ENCODE peak calls at places on chromosomes 2 and 18, in ten cellular contexts. I is PC-3; V is IMR-90; U is sigmoid colon; L is astrocyte; C is body of pancreas; J is CD8-positive, alpha-beta T cell; X is mesenchymal stem cell; O is NT2/D1; A is K562. S is an unnamed sample.

GRCh38 chr2:183037281-183037659 is 987 bp downstream of the NCKAP1 start:
- DNase-seq in I (peak; percentile 72), V (peak; percentile 47), U (no peak), L (peak; percentile 32), C (no peak), J (no peak), X (peak; percentile 57), O (no peak), A (no peak), S (peak; percentile 69)

GRCh38 chr2:205700331-205701132 is 18.2 kb downstream of the NRP2 start:
- DNase-seq in I (peak; percentile 62), V (peak; percentile 90), U (no peak), L (peak; percentile 96), C (peak; percentile 54), J (no peak), X (peak; percentile 96), O (no peak), A (no peak), S (peak; percentile 90)

GRCh38 chr2:148874868-148875341 is at the start of gene KIF5C:
- DNase-seq in I (peak; percentile 82), V (peak; percentile 63), U (peak; percentile 90), L (peak; percentile 58), C (peak; percentile 81), J (peak; percentile 94), X (peak; percentile 46), O (peak; percentile 93), A (peak; percentile 95), S (peak; percentile 85)

GRCh38 chr2:127678991-127679390 is 3.7 kb upstream of the LIMS2 start:
- DNase-seq in I (no peak), V (no peak), U (no peak), L (no peak), C (no peak), J (no peak), X (no peak), O (no peak), A (no peak), S (no peak)

GRCh38 chr2:19282305-19282704 is 76.1 kb downstream of the OSR1 start:
- DNase-seq in I (no peak), V (no peak), U (no peak), L (no peak), C (no peak), J (no peak), X (no peak), O (no peak), A (no peak), S (no peak)

GRCh38 chr2:119821266-119821665 is 61.5 kb downstream of the PTPN4 start:
- DNase-seq in I (no peak), V (no peak), U (no peak), L (no peak), C (no peak), J (no peak), X (peak; percentile 17), O (no peak), A (no peak), S (no peak)

GRCh38 chr2:219441451-219442205 is 7.0 kb downstream of the SPEG start:
- DNase-seq in I (peak; percentile 55), V (peak; percentile 54), U (peak; percentile 89), L (peak; percentile 53), C (peak; percentile 45), J (peak; percentile 76), X (peak; percentile 58), O (no peak), A (peak; percentile 94), S (peak; percentile 83)

GRCh38 chr18:11149441-11150270 is at the start of gene PIEZO2:
- DNase-seq in I (no peak), V (peak; percentile 65), U (peak; percentile 84), L (peak; percentile 20), C (peak; percentile 31), J (no peak), X (peak; percentile 86), O (peak; percentile 43), A (peak; percentile 23), S (peak; percentile 93)

GRCh38 chr2:157087373-157088005 is 170.0 kb upstream of the GALNT5 start:
- DNase-seq in I (no peak), V (peak; percentile 68), U (no peak), L (peak; percentile 36), C (no peak), J (no peak), X (no peak), O (no peak), A (no peak), S (peak; percentile 56)

GRCh38 chr2:42788-43187 is 3.5 kb downstream of the FAM110C start:
- DNase-seq in I (peak; percentile 17), V (no peak), U (no peak), L (no peak), C (peak; percentile 39), J (no peak), X (no peak), O (no peak), A (no peak), S (no peak)

GRCh38 chr18:3350566-3351527 is 88.9 kb downstream of the MYL12B start:
- DNase-seq in I (peak; percentile 76), V (peak; percentile 23), U (no peak), L (peak; percentile 62), C (no peak), J (no peak), X (no peak), O (no peak), A (no peak), S (no peak)

GRCh38 chr2:91839904-91840868 is 3031.0 kb upstream of the TEKT4 start:
- DNase-seq in I (no peak), V (no peak), U (no peak), L (no peak), C (no peak), J (no peak), X (no peak), O (no peak), A (no peak), S (no peak)

GRCh38 chr2:224069172-224069571 is 30.1 kb upstream of the SERPINE2 start:
- DNase-seq in I (no peak), V (no peak), U (no peak), L (peak; percentile 33), C (peak; percentile 11), J (no peak), X (no peak), O (no peak), A (no peak), S (no peak)

GRCh38 chr2:41906325-41906700 is 141.5 kb upstream of the PKDCC start:
- DNase-seq in I (no peak), V (peak; percentile 88), U (no peak), L (no peak), C (no peak), J (no peak), X (peak; percentile 75), O (no peak), A (no peak), S (peak; percentile 68)

GRCh38 chr2:138572318-138572717 is 70.7 kb downstream of the SPOPL start:
- DNase-seq in I (no peak), V (no peak), U (no peak), L (no peak), C (no peak), J (no peak), X (no peak), O (no peak), A (no peak), S (peak; percentile 7)

DNA sequence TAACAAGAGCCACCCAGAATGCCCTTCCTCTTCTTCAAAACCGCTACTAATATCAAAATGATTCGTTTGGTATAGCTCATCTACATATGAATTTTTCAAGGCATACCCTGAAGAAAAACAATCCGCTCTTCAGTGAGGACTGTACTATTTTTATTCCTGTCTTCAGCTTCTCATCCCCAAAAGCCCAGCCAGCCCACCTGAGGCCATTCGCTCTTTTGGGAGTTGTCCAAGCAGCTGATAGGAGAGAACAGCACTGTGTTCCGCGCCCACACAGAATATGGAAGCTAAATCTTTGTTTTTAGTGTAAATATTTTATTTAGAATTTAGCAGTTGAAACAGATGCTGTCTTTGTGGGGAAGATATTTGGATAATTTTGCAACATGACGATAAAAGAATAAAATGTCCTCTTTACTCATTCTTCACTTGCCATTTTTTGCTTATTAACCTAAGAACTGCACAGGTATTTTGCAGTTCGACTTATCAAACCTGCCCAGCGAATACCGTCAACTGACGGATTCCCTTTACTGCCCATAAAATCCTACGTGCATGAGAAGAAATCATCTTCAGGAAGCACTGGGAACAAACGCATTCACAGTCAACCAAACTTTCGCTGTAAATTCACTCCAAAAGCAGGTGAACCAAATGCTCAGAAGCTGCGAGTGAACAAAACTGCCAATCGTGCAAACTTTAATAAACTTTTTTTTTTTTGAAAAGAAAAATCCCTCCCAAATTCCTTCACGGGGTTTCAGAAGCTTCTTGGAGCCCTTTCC is 3.4 kb downstream of the ZNF521 start:
- DNase-seq in I (no peak), V (no peak), U (no peak), L (no peak), C (no peak), J (no peak), X (no peak), O (no peak), A (no peak), S (no peak)
- H3K4me3 ChIP-seq in I (no peak overlapping the region), V (peak overlapping the region; percentile 97), U (peak overlapping the region; percentile 77), L (peak overlapping the region; percentile 88), C (no peak overlapping the region), J (no peak overlapping the region), X (no peak overlapping the region), O (peak overlapping the region; percentile 28), A (no peak overlapping the region), S (peak overlapping the region; percentile 96)

DNA sequence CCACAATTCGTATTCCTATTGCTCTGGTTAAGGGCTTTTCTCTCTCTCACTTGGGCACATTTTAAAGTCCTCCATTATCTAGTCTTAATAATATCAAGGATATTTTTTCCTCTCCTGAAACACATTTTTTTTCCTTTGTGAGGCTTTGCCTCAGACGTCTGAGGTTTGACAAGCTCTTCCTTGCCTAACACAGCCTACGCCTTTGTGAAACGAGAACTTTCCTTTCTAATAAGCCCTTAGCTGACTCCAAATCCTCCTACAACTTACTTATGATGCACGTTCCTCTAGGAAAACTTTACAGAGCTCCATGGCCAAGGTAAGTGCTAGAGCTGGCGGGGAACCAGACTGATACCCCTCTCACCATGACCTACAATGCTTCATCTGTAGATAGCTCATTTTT is 841.5 kb downstream of the SOCS6 start:
- DNase-seq in I (no peak), V (no peak), U (no peak), L (no peak), C (no peak), J (no peak), X (no peak), O (no peak), A (no peak), S (no peak)
- H3K9me3 ChIP-seq in I (no peaks in the 10 kb centered on the region), V (peaks cover 4% of the 10 kb centered on the region), U (no peaks in the 10 kb centered on the region), L (no peaks in the 10 kb centered on the region), C (no peaks in the 10 kb centered on the region), J (no peaks in the 10 kb centered on the region), X (no peaks in the 10 kb centered on the region), O (no peaks in the 10 kb centered on the region), A (no peaks in the 10 kb centered on the region), S (no peaks in the 10 kb centered on the region)

GRCh38 chr2:85887566-85888019 is 1.2 kb downstream of the ST3GAL5 start:
- DNase-seq in I (peak; percentile 34), V (peak; percentile 40), U (peak; percentile 86), L (no peak), C (peak; percentile 68), J (peak; percentile 71), X (peak; percentile 78), O (no peak), A (peak; percentile 17), S (peak; percentile 70)
- H3K4me3 ChIP-seq in I (peak overlapping the region; percentile 84), V (peak overlapping the region; percentile 55), U (peak overlapping the region; percentile 79), L (peak overlapping the region; percentile 76), C (peak overlapping the region; percentile 53), J (peak overlapping the region; percentile 96), X (no peak overlapping the region), O (peak overlapping the region; percentile 59), A (no peak overlapping the region), S (peak overlapping the region; percentile 88)

DNA sequence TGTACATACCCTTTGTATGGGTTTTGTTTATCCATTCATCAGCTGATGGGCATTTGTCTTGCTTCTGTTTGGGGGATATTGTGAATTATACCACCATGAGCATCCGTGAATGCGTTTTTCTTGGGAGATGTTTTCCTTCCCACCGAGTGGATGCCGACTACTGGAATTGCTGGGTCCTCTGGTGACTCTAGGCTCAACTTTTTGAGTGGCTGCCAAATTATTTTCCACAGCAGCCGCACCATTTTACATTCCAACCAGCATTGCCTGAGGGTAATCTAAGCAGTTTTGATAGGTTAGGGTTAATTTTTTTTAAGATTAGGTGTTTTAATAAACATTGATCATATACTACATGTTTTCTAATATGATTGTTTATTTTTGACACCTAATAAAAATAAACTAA is 220.1 kb downstream of the SNTG2 start:
- DNase-seq in I (no peak), V (no peak), U (no peak), L (no peak), C (no peak), J (no peak), X (no peak), O (no peak), A (no peak), S (no peak)
- H3K9me3 ChIP-seq in I (no peaks in the 10 kb centered on the region), V (peaks cover 24% of the 10 kb centered on the region), U (no peaks in the 10 kb centered on the region), L (peaks cover 6% of the 10 kb centered on the region), C (no peaks in the 10 kb centered on the region), J (no peaks in the 10 kb centered on the region), X (no peaks in the 10 kb centered on the region), O (peaks cover 23% of the 10 kb centered on the region), A (no peaks in the 10 kb centered on the region), S (no peaks in the 10 kb centered on the region)